ENCODE peak calls at places on chromosomes 16 and 17, in eight cellular contexts. T is MM.1S; Z is mesenchymal stem cell; J is pancreas; H is K562; O is effector memory CD4-positive, alpha-beta T cell; L is dorsolateral prefrontal cortex; B is prostate gland. X is an unnamed sample.
A peak's percentile ranks its signal among the peaks of the same experiment; 100 is the strongest.

GRCh38 chr17:60579090-60579489 is 20.9 kb upstream of the PPM1D start:
- DNase-seq in T (no peak), Z (peak; percentile 88), J (no peak), H (no peak), O (no peak), L (no peak), B (no peak), X (no peak)

GRCh38 chr16:20441221-20441620 is 10.1 kb upstream of the ACSM2A start:
- DNase-seq in T (no peak), Z (no peak), J (no peak), H (no peak), O (no peak), L (no peak), B (no peak), X (no peak)

GRCh38 chr17:14098246-14098645 is 28.9 kb downstream of the COX10 start:
- DNase-seq in T (no peak), Z (peak; percentile 18), J (no peak), H (no peak), O (no peak), L (no peak), B (peak; percentile 43), X (no peak)

GRCh38 chr16:56916571-56917403 is 15.2 kb upstream of the HERPUD1 start:
- DNase-seq in T (peak; percentile 94), Z (no peak), J (no peak), H (no peak), O (no peak), L (no peak), B (peak; percentile 63), X (no peak)

GRCh38 chr16:2956566-2956956 is 7.5 kb upstream of the KREMEN2 start:
- DNase-seq in T (no peak), Z (no peak), J (no peak), H (no peak), O (no peak), L (no peak), B (no peak), X (no peak)

GRCh38 chr16:50627419-50627818 is 53.7 kb downstream of the SNX20 start:
- DNase-seq in T (no peak), Z (no peak), J (no peak), H (no peak), O (peak; percentile 5), L (no peak), B (peak; percentile 38), X (no peak)

GRCh38 chr16:75192606-75193264 is 14.2 kb downstream of the CTRB2 start:
- DNase-seq in T (no peak), Z (no peak), J (no peak), H (no peak), O (no peak), L (no peak), B (no peak), X (no peak)

GRCh38 chr16:17318200-17318599 is 152.6 kb downstream of the XYLT1 start:
- DNase-seq in T (no peak), Z (no peak), J (peak; percentile 56), H (no peak), O (no peak), L (no peak), B (peak; percentile 32), X (no peak)

GRCh38 chr16:76926595-76926994 is 264.4 kb upstream of the MON1B start:
- DNase-seq in T (no peak), Z (no peak), J (no peak), H (no peak), O (no peak), L (no peak), B (no peak), X (no peak)

GRCh38 chr17:44005865-44006580 is 1.6 kb downstream of the NAGS start:
- DNase-seq in T (peak; percentile 25), Z (peak; percentile 33), J (peak; percentile 43), H (no peak), O (no peak), L (no peak), B (no peak), X (no peak)

GRCh38 chr16:72848759-72849664 is 198.9 kb downstream of the ZFHX3 start:
- DNase-seq in T (no peak), Z (peak; percentile 85), J (peak; percentile 85), H (no peak), O (no peak), L (peak; percentile 79), B (peak; percentile 86), X (peak; percentile 65)

GRCh38 chr16:67865318-67865717 is 7.5 kb upstream of the EDC4 start:
- DNase-seq in T (peak; percentile 15), Z (peak; percentile 51), J (no peak), H (no peak), O (no peak), L (no peak), B (no peak), X (no peak)

GRCh38 chr17:77527836-77528505 is 387.2 kb downstream of the SEC14L1 start:
- DNase-seq in T (no peak), Z (no peak), J (no peak), H (no peak), O (no peak), L (no peak), B (no peak), X (no peak)

GRCh38 chr17:32269377-32269776 is 3.7 kb downstream of the RHBDL3 start:
- DNase-seq in T (no peak), Z (no peak), J (no peak), H (no peak), O (no peak), L (peak; percentile 66), B (no peak), X (no peak)

GRCh38 chr17:19766421-19767270 is 18.5 kb upstream of the ALDH3A1 start:
- DNase-seq in T (peak; percentile 68), Z (peak; percentile 60), J (peak; percentile 53), H (peak; percentile 69), O (peak; percentile 45), L (peak; percentile 85), B (peak; percentile 61), X (no peak)

GRCh38 chr16:81932668-81933067 is 78.6 kb downstream of the SDR42E1 start:
- DNase-seq in T (no peak), Z (no peak), J (no peak), H (no peak), O (no peak), L (no peak), B (no peak), X (no peak)

GRCh38 chr17:35797918-35798317 is 2.5 kb upstream of the MMP28 start:
- DNase-seq in T (no peak), Z (no peak), J (no peak), H (no peak), O (no peak), L (no peak), B (no peak), X (no peak)
- H3K27me3 ChIP-seq in T (peaks cover 45% of the 10 kb centered on the region), Z (peaks cover 65% of the 10 kb centered on the region), J (no peaks in the 10 kb centered on the region), H (peaks cover 36% of the 10 kb centered on the region), O (peaks cover 9% of the 10 kb centered on the region), L (peaks cover 6% of the 10 kb centered on the region), B (no peaks in the 10 kb centered on the region), X (peaks cover 50% of the 10 kb centered on the region)

DNA sequence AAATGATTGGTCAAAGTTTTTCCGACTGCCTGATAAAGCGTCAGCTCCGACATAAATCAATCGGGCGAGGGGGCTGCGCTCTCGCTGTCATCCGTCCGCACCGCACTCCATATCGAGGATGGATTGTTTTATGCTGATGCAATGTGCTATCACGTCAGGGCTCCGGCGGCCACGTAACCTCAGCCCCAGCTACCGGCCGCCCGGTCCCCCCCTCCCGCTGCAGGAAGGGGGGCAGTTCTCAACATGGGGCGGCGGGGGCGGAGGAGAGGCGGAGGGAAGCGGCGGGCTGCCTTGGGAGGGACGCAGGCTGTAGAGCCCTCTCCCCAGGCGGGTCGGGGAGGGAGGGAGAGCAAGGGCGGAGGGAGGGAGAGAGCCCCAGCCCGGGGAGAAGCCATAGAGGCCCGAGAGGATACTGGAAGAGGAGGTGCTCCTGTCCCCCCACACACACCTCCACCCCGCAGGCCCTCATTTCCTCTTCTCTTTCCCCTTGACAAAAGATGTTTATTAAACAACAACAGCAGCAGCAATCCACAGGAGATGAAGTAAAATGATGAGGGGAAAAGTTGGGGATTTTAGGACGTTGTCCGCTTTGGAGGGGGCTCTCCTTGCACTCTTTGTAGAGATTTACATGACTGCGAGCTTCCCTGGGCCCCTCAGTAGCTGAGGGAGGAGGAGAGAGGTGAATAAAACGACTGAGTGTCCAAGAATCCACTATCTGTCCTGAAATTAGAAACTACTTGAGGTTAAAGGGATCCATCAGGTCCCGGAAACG is 498 bp upstream of the HOXB9 start:
- DNase-seq in T (no peak), Z (peak; percentile 97), J (no peak), H (peak; percentile 92), O (no peak), L (no peak), B (no peak), X (no peak)
- H3K27me3 ChIP-seq in T (peaks cover 86% of the 10 kb centered on the region), Z (peaks cover 98% of the 10 kb centered on the region), J (no peaks in the 10 kb centered on the region), H (no peaks in the 10 kb centered on the region), O (peaks cover 78% of the 10 kb centered on the region), L (peaks cover 95% of the 10 kb centered on the region), B (peaks cover 59% of the 10 kb centered on the region), X (peaks cover 98% of the 10 kb centered on the region)

DNA sequence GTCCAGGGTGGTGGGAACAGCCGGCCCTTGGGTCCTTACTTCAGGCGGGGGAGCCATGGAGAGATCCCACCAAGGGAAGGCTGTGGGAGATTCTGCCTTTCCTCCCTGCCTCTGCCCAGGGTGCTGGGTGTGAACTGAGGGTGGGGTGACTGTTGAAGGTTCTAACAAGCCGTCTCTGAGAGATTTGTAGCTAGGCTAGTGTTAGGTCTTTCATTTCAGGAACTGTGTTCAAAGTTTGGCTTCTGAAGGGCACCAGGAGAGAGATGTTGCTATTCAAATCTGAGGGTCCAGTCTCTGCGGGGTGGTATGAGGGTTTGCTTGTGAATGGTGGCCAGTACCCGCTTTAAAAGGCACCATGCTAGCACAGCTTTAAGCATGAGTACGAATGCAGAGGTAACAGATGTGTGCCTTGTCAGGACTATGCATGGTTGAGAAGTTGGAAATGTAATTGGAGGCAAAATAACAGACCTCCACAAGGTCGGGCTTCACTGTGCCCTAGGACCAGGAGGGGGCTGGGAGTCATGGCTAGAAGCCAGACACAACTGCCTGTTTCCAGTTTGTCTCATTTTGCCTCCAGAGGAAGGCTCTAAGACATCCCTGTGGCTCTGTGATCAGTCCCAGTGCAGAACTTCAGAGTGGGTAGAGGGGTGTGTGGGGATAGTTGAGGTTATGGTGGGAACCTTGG is 2.1 kb downstream of the ATP1B2 start:
- DNase-seq in T (no peak), Z (no peak), J (no peak), H (no peak), O (no peak), L (no peak), B (no peak), X (no peak)
- H3K27me3 ChIP-seq in T (peaks cover 68% of the 10 kb centered on the region), Z (peaks cover 69% of the 10 kb centered on the region), J (no peaks in the 10 kb centered on the region), H (no peaks in the 10 kb centered on the region), O (peaks cover 28% of the 10 kb centered on the region), L (peaks cover 4% of the 10 kb centered on the region), B (no peaks in the 10 kb centered on the region), X (peaks cover 55% of the 10 kb centered on the region)

GRCh38 chr16:84427553-84427952 is 59.2 kb downstream of the ATP2C2 start:
- DNase-seq in T (no peak), Z (peak; percentile 9), J (no peak), H (no peak), O (no peak), L (no peak), B (no peak), X (no peak)

GRCh38 chr16:84421938-84422220 is 53.5 kb downstream of the ATP2C2 start:
- DNase-seq in T (no peak), Z (no peak), J (no peak), H (no peak), O (no peak), L (no peak), B (no peak), X (no peak)

GRCh38 chr16:84423416-84423837 is 55.1 kb downstream of the ATP2C2 start:
- DNase-seq in T (peak; percentile 31), Z (peak; percentile 23), J (no peak), H (peak; percentile 71), O (no peak), L (no peak), B (no peak), X (no peak)

GRCh38 chr16:84426804-84427203 is 58.5 kb downstream of the ATP2C2 start:
- DNase-seq in T (no peak), Z (no peak), J (no peak), H (no peak), O (no peak), L (no peak), B (no peak), X (no peak)

GRCh38 chr16:84425696-84426095 is 57.4 kb downstream of the ATP2C2 start:
- DNase-seq in T (no peak), Z (no peak), J (no peak), H (no peak), O (no peak), L (no peak), B (no peak), X (no peak)
- H3K27me3 ChIP-seq in T (peaks cover 3% of the 10 kb centered on the region), Z (peaks cover 19% of the 10 kb centered on the region), J (no peaks in the 10 kb centered on the region), H (peaks cover 46% of the 10 kb centered on the region), O (no peaks in the 10 kb centered on the region), L (no peaks in the 10 kb centered on the region), B (no peaks in the 10 kb centered on the region), X (peaks cover 23% of the 10 kb centered on the region)